ENCODE peak calls at places on chromosomes 2 and 18, in seven cellular contexts. G, D, V, F, R, O and H are unnamed samples.

GRCh38 chr2:162430323-162430722 is 86.4 kb downstream of the GCA start:
- DNase-seq in R (no peak), F (no peak), O (no peak), G (no peak), D (no peak), V (no peak), H (peak)

GRCh38 chr18:7038330-7038846 is 79.2 kb downstream of the LAMA1 start:
- DNase-seq in R (peak), F (peak), D (peak), O (peak), V (peak), G (peak), H (peak)

GRCh38 chr2:127094509-127095366 is 12.2 kb downstream of the BIN1 start:
- DNase-seq in D (no peak), F (peak), V (peak), G (no peak), O (peak), R (peak), H (peak)

GRCh38 chr2:121205321-121205942 is 79.6 kb downstream of the TFCP2L1 start:
- DNase-seq in O (no peak), R (peak), F (peak), V (peak), D (peak), G (no peak), H (peak)

GRCh38 chr18:51865538-51865937 is 474.5 kb upstream of the DCC start:
- DNase-seq in V (no peak), O (no peak), G (no peak), R (no peak), F (no peak), D (no peak), H (no peak)

GRCh38 chr2:47015206-47015605 is 99.6 kb upstream of the MCFD2 start:
- DNase-seq in D (no peak), G (no peak), R (no peak), O (no peak), F (no peak), V (no peak), H (peak)

GRCh38 chr2:47638430-47638829 is 144.5 kb upstream of the MSH6 start:
- DNase-seq in R (no peak), V (no peak), G (no peak), O (no peak), F (no peak), D (no peak), H (no peak)

GRCh38 chr2:68088950-68089349 is 26.1 kb upstream of the C1D start:
- DNase-seq in G (no peak), V (peak), R (no peak), D (no peak), O (no peak), F (no peak), H (no peak)

GRCh38 chr2:107717666-107718065 is 109.0 kb upstream of the RGPD4 start:
- DNase-seq in D (no peak), G (no peak), R (no peak), V (no peak), O (no peak), F (no peak), H (no peak)

GRCh38 chr2:64825831-64826496 is 163.2 kb upstream of the SLC1A4 start:
- DNase-seq in D (no peak), G (no peak), O (no peak), R (no peak), V (no peak), F (no peak), H (no peak)

GRCh38 chr2:27489118-27489497 is 435 bp downstream of the IFT172 start:
- DNase-seq in F (peak), O (no peak), G (no peak), V (peak), D (no peak), R (no peak), H (peak)

GRCh38 chr2:43224571-43225092 is 1.8 kb downstream of the ZFP36L2 start:
- DNase-seq in G (no peak), R (peak), O (peak), F (peak), D (no peak), V (peak), H (peak)

GRCh38 chr2:28193552-28194383 is 198.9 kb upstream of the FOSL2 start:
- DNase-seq in R (no peak), D (no peak), F (peak), V (peak), O (no peak), G (no peak), H (no peak)

GRCh38 chr2:140577453-140577852 is 1553.4 kb downstream of the LRP1B start:
- DNase-seq in O (no peak), G (no peak), F (no peak), R (no peak), V (no peak), D (no peak), H (no peak)

GRCh38 chr18:64295839-64296238 is 147.0 kb upstream of the LINC00305 start:
- DNase-seq in D (no peak), O (no peak), R (no peak), F (no peak), G (no peak), V (no peak), H (no peak)

GRCh38 chr2:81389203-81389602 is 1084.7 kb upstream of the LRRTM1 start:
- DNase-seq in G (no peak), O (no peak), R (no peak), V (no peak), D (no peak), F (no peak), H (no peak)
- TF ChIP-seq CTCF in G (no peak), O (no peak), R (no peak), V (no peak), D (no peak), F (peak), H (no peak)

GRCh38 chr2:238151628-238152235 is 7.0 kb upstream of the ERFE start:
- DNase-seq in F (no peak), D (no peak), G (no peak), O (no peak), R (no peak), V (no peak), H (no peak)

GRCh38 chr2:238154570-238154969 is 4.2 kb upstream of the ERFE start:
- DNase-seq in F (no peak), V (no peak), D (no peak), G (no peak), O (no peak), R (peak), H (no peak)

GRCh38 chr2:238155051-238155760 is 3.6 kb upstream of the ERFE start:
- DNase-seq in F (peak), R (peak), G (no peak), D (no peak), V (peak), O (no peak), H (no peak)

GRCh38 chr2:238151205-238151604 is 7.6 kb upstream of the ERFE start:
- DNase-seq in F (no peak), V (no peak), R (no peak), O (no peak), G (no peak), D (no peak), H (no peak)

GRCh38 chr2:238152811-238153688 is 5.7 kb upstream of the ERFE start:
- DNase-seq in O (no peak), G (no peak), V (no peak), R (peak), F (no peak), D (no peak), H (no peak)
- TF ChIP-seq CTCF in O (no peak), G (no peak), V (no peak), R (peak), F (peak), D (no peak), H (peak)

GRCh38 chr2:152055366-152056108 is 43.3 kb downstream of the CACNB4 start:
- DNase-seq in O (no peak), G (no peak), R (no peak), D (no peak), V (peak), F (peak), H (no peak)
- TF ChIP-seq CTCF in O (no peak), G (no peak), R (no peak), D (no peak), V (no peak), F (no peak), H (no peak)

DNA sequence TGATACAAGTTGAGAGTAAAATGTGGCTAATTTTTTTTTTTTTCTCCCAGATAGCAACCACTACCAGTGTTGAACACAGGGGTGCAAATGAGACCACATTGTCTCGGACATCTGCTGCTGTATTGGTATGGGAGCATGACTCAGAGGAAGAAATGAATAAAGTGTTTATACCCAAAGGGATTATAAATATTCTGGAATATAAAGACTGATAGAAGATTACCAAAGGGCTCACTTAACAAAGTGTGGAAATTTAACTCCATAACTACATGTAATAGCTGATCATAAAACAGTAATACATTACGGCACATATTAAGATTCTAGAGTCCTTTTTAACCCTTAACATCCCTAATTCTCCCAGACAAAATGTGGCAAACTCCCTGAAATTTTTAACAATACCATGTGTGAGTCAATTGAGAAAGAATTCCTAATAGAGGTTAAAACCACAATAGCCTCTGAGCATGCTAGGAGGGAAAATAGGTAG is 1023.0 kb upstream of the ACVR2A start:
- DNase-seq in R (no peak), F (peak), D (no peak), V (peak), G (no peak), O (no peak), H (no peak)
- TF ChIP-seq CTCF in R (no peak), F (peak), D (no peak), V (peak), G (no peak), O (no peak), H (no peak)